ENCODE peak calls at places on chromosomes 11 and 22, in five cellular contexts. One of them, this sample, is unnamed.
A peak's percentile ranks its signal among the peaks of the same experiment; 100 is the strongest.

GRCh38 chr11:12168114-12168513 is 57.7 kb downstream of the MICAL2 start:
- DNase-seq in hypothalamus: no peak
- DNase-seq in naive thymus-derived CD8-positive, alpha-beta T cell: no peak
- DNase-seq in aorta: no peak
- DNase-seq in activated naive CD4-positive, alpha-beta T cell treated with Interleukin-2 at 50 U/mL for 16 hours: no peak
- DNase-seq in this sample: no peak

GRCh38 chr11:118699508-118700220 is 20.2 kb upstream of the TREH start:
- DNase-seq in hypothalamus: no peak
- DNase-seq in aorta: no peak
- DNase-seq in naive thymus-derived CD8-positive, alpha-beta T cell: peak; percentile 91
- DNase-seq in activated naive CD4-positive, alpha-beta T cell treated with Interleukin-2 at 50 U/mL for 16 hours: peak; percentile 46
- DNase-seq in this sample: peak; percentile 73

GRCh38 chr22:49325531-49326395 is 501.9 kb downstream of the BRD1 start:
- DNase-seq in aorta: no peak
- DNase-seq in naive thymus-derived CD8-positive, alpha-beta T cell: no peak
- DNase-seq in activated naive CD4-positive, alpha-beta T cell treated with Interleukin-2 at 50 U/mL for 16 hours: no peak
- DNase-seq in hypothalamus: no peak
- DNase-seq in this sample: peak; percentile 13

GRCh38 chr11:80668039-80668438 is 1227.2 kb upstream of the TENM4 start:
- DNase-seq in aorta: no peak
- DNase-seq in naive thymus-derived CD8-positive, alpha-beta T cell: no peak
- DNase-seq in activated naive CD4-positive, alpha-beta T cell treated with Interleukin-2 at 50 U/mL for 16 hours: no peak
- DNase-seq in hypothalamus: no peak
- DNase-seq in this sample: no peak

GRCh38 chr11:70365536-70365912 is 32.8 kb upstream of the CTTN start:
- DNase-seq in hypothalamus: no peak
- DNase-seq in aorta: peak; percentile 2
- DNase-seq in naive thymus-derived CD8-positive, alpha-beta T cell: no peak
- DNase-seq in activated naive CD4-positive, alpha-beta T cell treated with Interleukin-2 at 50 U/mL for 16 hours: no peak
- DNase-seq in this sample: no peak

GRCh38 chr11:5269715-5270147 is at the start of gene HBE1:
- DNase-seq in aorta: no peak
- DNase-seq in hypothalamus: no peak
- DNase-seq in activated naive CD4-positive, alpha-beta T cell treated with Interleukin-2 at 50 U/mL for 16 hours: no peak
- DNase-seq in naive thymus-derived CD8-positive, alpha-beta T cell: no peak
- DNase-seq in this sample: no peak

GRCh38 chr11:25970726-25971508 is 361.0 kb upstream of the ANO3 start:
- DNase-seq in naive thymus-derived CD8-positive, alpha-beta T cell: no peak
- DNase-seq in aorta: no peak
- DNase-seq in hypothalamus: no peak
- DNase-seq in activated naive CD4-positive, alpha-beta T cell treated with Interleukin-2 at 50 U/mL for 16 hours: no peak
- DNase-seq in this sample: no peak

GRCh38 chr11:123286761-123287160 is 91.7 kb upstream of the CLMP start:
- DNase-seq in hypothalamus: no peak
- DNase-seq in activated naive CD4-positive, alpha-beta T cell treated with Interleukin-2 at 50 U/mL for 16 hours: no peak
- DNase-seq in aorta: no peak
- DNase-seq in naive thymus-derived CD8-positive, alpha-beta T cell: no peak
- DNase-seq in this sample: no peak

GRCh38 chr11:76253416-76253815 is 47.1 kb upstream of the WNT11 start:
- DNase-seq in activated naive CD4-positive, alpha-beta T cell treated with Interleukin-2 at 50 U/mL for 16 hours: no peak
- DNase-seq in naive thymus-derived CD8-positive, alpha-beta T cell: no peak
- DNase-seq in hypothalamus: no peak
- DNase-seq in aorta: no peak
- DNase-seq in this sample: no peak

GRCh38 chr11:69204246-69205124 is 48.8 kb downstream of the SMIM38 start:
- DNase-seq in naive thymus-derived CD8-positive, alpha-beta T cell: no peak
- DNase-seq in hypothalamus: no peak
- DNase-seq in activated naive CD4-positive, alpha-beta T cell treated with Interleukin-2 at 50 U/mL for 16 hours: no peak
- DNase-seq in aorta: no peak
- DNase-seq in this sample: no peak

GRCh38 chr22:41808400-41808799 is 7.9 kb downstream of the CCDC134 start:
- DNase-seq in aorta: peak; percentile 8
- DNase-seq in naive thymus-derived CD8-positive, alpha-beta T cell: no peak
- DNase-seq in activated naive CD4-positive, alpha-beta T cell treated with Interleukin-2 at 50 U/mL for 16 hours: no peak
- DNase-seq in hypothalamus: no peak
- DNase-seq in this sample: no peak

GRCh38 chr22:37370306-37370979 is 56.8 kb downstream of the ELFN2 start:
- DNase-seq in aorta: peak; percentile 86
- DNase-seq in activated naive CD4-positive, alpha-beta T cell treated with Interleukin-2 at 50 U/mL for 16 hours: no peak
- DNase-seq in naive thymus-derived CD8-positive, alpha-beta T cell: no peak
- DNase-seq in hypothalamus: no peak
- DNase-seq in this sample: no peak

GRCh38 chr11:44566952-44567875 is 1.8 kb downstream of the CD82 start:
- DNase-seq in aorta: no peak
- DNase-seq in hypothalamus: no peak
- DNase-seq in activated naive CD4-positive, alpha-beta T cell treated with Interleukin-2 at 50 U/mL for 16 hours: peak; percentile 60
- DNase-seq in naive thymus-derived CD8-positive, alpha-beta T cell: no peak
- DNase-seq in this sample: peak; percentile 51